ENCODE peak calls at places on chromosomes 16 and 17, in five cellular contexts. One of them, this sample, is unnamed.

GRCh38 chr16:83842755-83843507 is 35.2 kb downstream of the HSBP1 start:
- DNase-seq in heart right ventricle: no peak
- DNase-seq in BE2C: no peak
- DNase-seq in colonic mucosa: no peak
- DNase-seq in tibial artery: no peak
- DNase-seq in this sample: no peak

GRCh38 chr16:56372938-56373337 is 52.4 kb downstream of the AMFR start:
- DNase-seq in tibial artery: no peak
- DNase-seq in colonic mucosa: no peak
- DNase-seq in heart right ventricle: no peak
- DNase-seq in BE2C: no peak
- DNase-seq in this sample: peak

GRCh38 chr17:410674-411401 is 58.2 kb upstream of the RPH3AL start:
- DNase-seq in heart right ventricle: no peak
- DNase-seq in BE2C: peak
- DNase-seq in tibial artery: no peak
- DNase-seq in colonic mucosa: no peak
- DNase-seq in this sample: no peak

GRCh38 chr17:65100316-65101140 is 36.6 kb upstream of the RGS9 start:
- DNase-seq in heart right ventricle: peak
- DNase-seq in BE2C: peak
- DNase-seq in tibial artery: peak
- DNase-seq in colonic mucosa: peak
- DNase-seq in this sample: no peak

GRCh38 chr17:18026408-18026776 is 12.6 kb downstream of the ATPAF2 start:
- DNase-seq in heart right ventricle: peak
- DNase-seq in BE2C: peak
- DNase-seq in colonic mucosa: no peak
- DNase-seq in tibial artery: no peak
- DNase-seq in this sample: no peak

GRCh38 chr16:70685938-70686375 is at the start of gene MTSS2:
- DNase-seq in heart right ventricle: peak
- DNase-seq in colonic mucosa: peak
- DNase-seq in tibial artery: peak
- DNase-seq in BE2C: peak
- DNase-seq in this sample: peak

GRCh38 chr16:83200005-83200779 is 573.4 kb downstream of the CDH13 start:
- DNase-seq in colonic mucosa: no peak
- DNase-seq in heart right ventricle: peak
- DNase-seq in BE2C: no peak
- DNase-seq in tibial artery: no peak
- DNase-seq in this sample: no peak

GRCh38 chr16:19068237-19068815 is 912 bp downstream of the COQ7 start:
- DNase-seq in tibial artery: no peak
- DNase-seq in heart right ventricle: no peak
- DNase-seq in BE2C: no peak
- DNase-seq in colonic mucosa: no peak
- DNase-seq in this sample: no peak

GRCh38 chr17:70808596-70808995 is 639.3 kb downstream of the KCNJ2 start:
- DNase-seq in colonic mucosa: no peak
- DNase-seq in BE2C: peak
- DNase-seq in heart right ventricle: no peak
- DNase-seq in tibial artery: no peak
- DNase-seq in this sample: no peak

GRCh38 chr17:9346296-9346926 is 229.2 kb downstream of the STX8 start:
- DNase-seq in colonic mucosa: no peak
- DNase-seq in heart right ventricle: no peak
- DNase-seq in BE2C: no peak
- DNase-seq in tibial artery: no peak
- DNase-seq in this sample: no peak

GRCh38 chr17:33750943-33751701 is 458.0 kb upstream of the ASIC2 start:
- DNase-seq in heart right ventricle: peak
- DNase-seq in colonic mucosa: peak
- DNase-seq in BE2C: peak
- DNase-seq in tibial artery: peak
- DNase-seq in this sample: peak

GRCh38 chr16:89187337-89188063 is 12.8 kb downstream of the SLC22A31 start:
- DNase-seq in BE2C: peak
- DNase-seq in colonic mucosa: no peak
- DNase-seq in heart right ventricle: no peak
- DNase-seq in tibial artery: no peak
- DNase-seq in this sample: no peak

GRCh38 chr16:89317729-89318429 is 100.4 kb downstream of the ZNF778 start:
- DNase-seq in tibial artery: no peak
- DNase-seq in heart right ventricle: no peak
- DNase-seq in colonic mucosa: peak
- DNase-seq in BE2C: no peak
- DNase-seq in this sample: no peak

GRCh38 chr16:8889893-8890548 is 7.9 kb downstream of the LITAFD start:
- DNase-seq in tibial artery: no peak
- DNase-seq in colonic mucosa: no peak
- DNase-seq in BE2C: no peak
- DNase-seq in heart right ventricle: no peak
- DNase-seq in this sample: no peak

GRCh38 chr16:67269766-67270165 is 9.6 kb upstream of the PLEKHG4 start:
- DNase-seq in colonic mucosa: no peak
- DNase-seq in tibial artery: no peak
- DNase-seq in BE2C: no peak
- DNase-seq in heart right ventricle: no peak
- DNase-seq in this sample: no peak

GRCh38 chr17:6502871-6503509 is 53.4 kb downstream of the PITPNM3 start:
- DNase-seq in colonic mucosa: no peak
- DNase-seq in heart right ventricle: no peak
- DNase-seq in BE2C: no peak
- DNase-seq in tibial artery: no peak
- DNase-seq in this sample: no peak

GRCh38 chr16:22183901-22184614 is 21.8 kb downstream of the SDR42E2 start:
- DNase-seq in tibial artery: no peak
- DNase-seq in heart right ventricle: no peak
- DNase-seq in BE2C: peak
- DNase-seq in colonic mucosa: no peak
- DNase-seq in this sample: no peak

GRCh38 chr17:81132770-81133723 is 32.3 kb upstream of the PVALEF start:
- DNase-seq in tibial artery: no peak
- DNase-seq in BE2C: no peak
- DNase-seq in colonic mucosa: no peak
- DNase-seq in heart right ventricle: no peak
- DNase-seq in this sample: no peak
- H3K4me3 ChIP-seq in tibial artery: no peak
- H3K4me3 ChIP-seq in BE2C: no peak
- H3K4me3 ChIP-seq in colonic mucosa: no peak
- H3K4me3 ChIP-seq in heart right ventricle: no peak
- H3K4me3 ChIP-seq in this sample: no peak

GRCh38 chr17:5111402-5112204 is at the start of gene ZNF232:
- DNase-seq in colonic mucosa: peak
- DNase-seq in tibial artery: peak
- DNase-seq in heart right ventricle: peak
- DNase-seq in BE2C: peak
- DNase-seq in this sample: peak

GRCh38 chr17:5120036-5120435 is 4.2 kb downstream of the USP6 start:
- DNase-seq in BE2C: no peak
- DNase-seq in tibial artery: peak
- DNase-seq in heart right ventricle: no peak
- DNase-seq in colonic mucosa: no peak
- DNase-seq in this sample: no peak

GRCh38 chr17:5110816-5111215 is 862 bp downstream of the ZNF232 start:
- DNase-seq in tibial artery: no peak
- DNase-seq in BE2C: no peak
- DNase-seq in colonic mucosa: no peak
- DNase-seq in heart right ventricle: no peak
- DNase-seq in this sample: no peak

GRCh38 chr17:5118219-5118618 is 2.4 kb downstream of the USP6 start:
- DNase-seq in BE2C: no peak
- DNase-seq in tibial artery: peak
- DNase-seq in colonic mucosa: no peak
- DNase-seq in heart right ventricle: no peak
- DNase-seq in this sample: no peak

DNA sequence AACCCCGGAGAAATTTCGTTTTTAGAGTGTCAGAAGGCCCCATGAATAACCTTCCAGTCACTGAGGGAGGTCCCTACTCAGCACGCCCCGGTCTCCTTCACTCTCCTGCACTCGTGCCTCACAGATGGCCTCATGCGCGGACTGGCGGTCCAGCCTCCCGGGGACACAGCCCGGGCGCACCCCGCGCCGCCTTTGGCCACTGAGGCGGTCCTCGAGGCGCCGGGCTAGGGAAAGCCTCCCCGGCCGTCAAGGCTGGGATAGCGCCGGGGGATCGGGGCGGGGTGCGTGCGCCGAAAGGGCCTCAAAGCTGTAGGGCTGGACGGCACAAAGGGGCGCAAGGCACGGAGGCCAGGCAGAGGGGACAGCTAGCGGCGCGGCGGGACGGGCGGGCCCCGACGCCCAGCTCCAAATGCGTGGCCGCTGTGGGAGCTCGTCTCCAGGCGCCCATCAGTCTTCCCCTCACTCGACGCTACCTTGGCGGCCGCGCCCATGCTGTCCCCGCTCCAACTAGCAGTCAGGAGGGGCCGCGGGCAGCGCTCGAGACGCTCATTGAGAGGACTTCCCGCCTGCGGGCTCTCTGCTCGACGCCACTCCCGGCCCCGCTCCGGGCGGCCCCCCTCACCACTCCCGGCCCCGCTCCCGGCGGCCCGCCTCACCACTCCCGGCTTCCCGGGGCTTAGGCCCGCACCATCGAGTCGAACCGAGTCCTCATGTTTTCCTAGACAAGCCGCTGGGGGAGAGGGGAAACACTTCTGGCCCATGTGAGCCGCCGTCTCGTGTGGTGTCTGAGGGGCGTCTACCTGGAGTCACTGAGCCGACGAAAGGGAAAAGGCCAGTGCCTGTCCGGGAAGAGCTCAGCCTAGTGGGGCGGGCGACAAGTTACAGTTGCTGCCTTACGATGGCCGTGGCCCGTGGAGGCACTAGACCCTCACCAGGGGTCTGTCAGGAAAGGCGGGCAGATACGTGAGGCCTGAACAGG is at the start of gene USP6:
- DNase-seq in heart right ventricle: peak
- DNase-seq in colonic mucosa: no peak
- DNase-seq in tibial artery: no peak
- DNase-seq in BE2C: no peak
- DNase-seq in this sample: no peak
- H3K4me3 ChIP-seq in heart right ventricle: no peak
- H3K4me3 ChIP-seq in colonic mucosa: no peak
- H3K4me3 ChIP-seq in tibial artery: peak
- H3K4me3 ChIP-seq in BE2C: no peak
- H3K4me3 ChIP-seq in this sample: no peak

GRCh38 chr17:74432484-74433391 is 850 bp downstream of the GPRC5C start:
- DNase-seq in tibial artery: no peak
- DNase-seq in colonic mucosa: no peak
- DNase-seq in BE2C: no peak
- DNase-seq in heart right ventricle: no peak
- DNase-seq in this sample: no peak
- H3K4me3 ChIP-seq in tibial artery: peak
- H3K4me3 ChIP-seq in colonic mucosa: peak
- H3K4me3 ChIP-seq in BE2C: no peak
- H3K4me3 ChIP-seq in heart right ventricle: peak
- H3K4me3 ChIP-seq in this sample: peak

GRCh38 chr17:48432820-48433775 is 3.1 kb upstream of the SKAP1 start:
- DNase-seq in heart right ventricle: no peak
- DNase-seq in colonic mucosa: no peak
- DNase-seq in BE2C: no peak
- DNase-seq in tibial artery: no peak
- DNase-seq in this sample: no peak

GRCh38 chr17:48427598-48427997 is 2.4 kb downstream of the SKAP1 start:
- DNase-seq in colonic mucosa: no peak
- DNase-seq in tibial artery: no peak
- DNase-seq in BE2C: no peak
- DNase-seq in heart right ventricle: no peak
- DNase-seq in this sample: no peak

GRCh38 chr17:48429638-48430586 is at the start of gene SKAP1:
- DNase-seq in tibial artery: no peak
- DNase-seq in BE2C: no peak
- DNase-seq in heart right ventricle: no peak
- DNase-seq in colonic mucosa: peak
- DNase-seq in this sample: no peak

GRCh38 chr17:48426019-48426418 is 4.0 kb downstream of the SKAP1 start:
- DNase-seq in BE2C: no peak
- DNase-seq in colonic mucosa: no peak
- DNase-seq in tibial artery: no peak
- DNase-seq in heart right ventricle: no peak
- DNase-seq in this sample: no peak

GRCh38 chr17:48429156-48429555 is 858 bp downstream of the SKAP1 start:
- DNase-seq in BE2C: no peak
- DNase-seq in heart right ventricle: no peak
- DNase-seq in colonic mucosa: no peak
- DNase-seq in tibial artery: no peak
- DNase-seq in this sample: no peak
- H3K4me3 ChIP-seq in BE2C: no peak
- H3K4me3 ChIP-seq in heart right ventricle: no peak
- H3K4me3 ChIP-seq in colonic mucosa: peak
- H3K4me3 ChIP-seq in tibial artery: no peak
- H3K4me3 ChIP-seq in this sample: no peak

GRCh38 chr16:47143677-47144558 is at the start of gene NETO2:
- DNase-seq in colonic mucosa: peak
- DNase-seq in tibial artery: peak
- DNase-seq in BE2C: peak
- DNase-seq in heart right ventricle: peak
- DNase-seq in this sample: peak
- H3K4me3 ChIP-seq in colonic mucosa: peak
- H3K4me3 ChIP-seq in tibial artery: peak
- H3K4me3 ChIP-seq in BE2C: peak
- H3K4me3 ChIP-seq in heart right ventricle: peak
- H3K4me3 ChIP-seq in this sample: peak

GRCh38 chr16:49621240-49622083 is 234.4 kb downstream of the ZNF423 start:
- DNase-seq in BE2C: peak
- DNase-seq in colonic mucosa: no peak
- DNase-seq in heart right ventricle: no peak
- DNase-seq in tibial artery: no peak
- DNase-seq in this sample: no peak
- H3K4me3 ChIP-seq in BE2C: no peak
- H3K4me3 ChIP-seq in colonic mucosa: no peak
- H3K4me3 ChIP-seq in heart right ventricle: no peak
- H3K4me3 ChIP-seq in tibial artery: no peak
- H3K4me3 ChIP-seq in this sample: no peak